ENCODE peak calls at places on chromosomes 6 and 20, in five cellular contexts. P, E, Y, O and N are unnamed samples.

GRCh38 chr6:21603516-21603952 is 10.0 kb downstream of the SOX4 start:
- DNase-seq in P (no peak), E (no peak), Y (no peak), O (no peak), N (no peak)

GRCh38 chr20:18191336-18191735 is 53.7 kb downstream of the KAT14 start:
- DNase-seq in P (no peak), E (no peak), Y (no peak), O (no peak), N (no peak)

GRCh38 chr6:87837444-87837843 is 135.4 kb upstream of the AKIRIN2 start:
- DNase-seq in P (no peak), E (no peak), Y (no peak), O (no peak), N (no peak)

GRCh38 chr6:55822815-55823214 is 52.6 kb downstream of the BMP5 start:
- DNase-seq in P (no peak), E (no peak), Y (no peak), O (no peak), N (no peak)

GRCh38 chr6:3324262-3324942 is 65.7 kb downstream of the PSMG4 start:
- DNase-seq in P (peak; percentile 95), E (peak; percentile 23), Y (no peak), O (no peak), N (no peak)

GRCh38 chr6:124949706-124950105 is 12.5 kb upstream of the RNF217 start:
- DNase-seq in P (no peak), E (no peak), Y (no peak), O (no peak), N (no peak)

GRCh38 chr20:25407311-25408169 is at the start of gene GINS1:
- DNase-seq in P (peak; percentile 74), E (peak; percentile 91), Y (peak; percentile 92), O (peak; percentile 65), N (peak; percentile 94)

GRCh38 chr20:35699914-35700624 is 864 bp downstream of the ROMO1 start:
- DNase-seq in P (no peak), E (no peak), Y (no peak), O (no peak), N (no peak)

GRCh38 chr6:2545351-2545750 is 205.4 kb downstream of the MYLK4 start:
- DNase-seq in P (no peak), E (no peak), Y (no peak), O (no peak), N (no peak)

GRCh38 chr6:52529311-52529710 is 47.5 kb downstream of the TRAM2 start:
- DNase-seq in P (no peak), E (no peak), Y (no peak), O (no peak), N (no peak)

GRCh38 chr6:150673720-150674361 is 74.2 kb downstream of the PLEKHG1 start:
- DNase-seq in P (no peak), E (no peak), Y (no peak), O (no peak), N (no peak)

GRCh38 chr6:126199482-126199881 is 140.4 kb upstream of the CENPW start:
- DNase-seq in P (no peak), E (no peak), Y (peak; percentile 62), O (no peak), N (no peak)

GRCh38 chr20:23343590-23343989 is 7.0 kb upstream of the NXT1 start:
- DNase-seq in P (no peak), E (no peak), Y (no peak), O (no peak), N (no peak)

GRCh38 chr6:73340048-73340447 is 14.0 kb downstream of the DPPA5 start:
- DNase-seq in P (no peak), E (no peak), Y (no peak), O (no peak), N (no peak)

GRCh38 chr6:446418-447366 is 55.1 kb downstream of the IRF4 start:
- DNase-seq in P (no peak), E (no peak), Y (no peak), O (no peak), N (no peak)